ENCODE peak calls at places on chromosomes 12 and 14, in eight cellular contexts. P is vagina, L is GM23338, B is AG04450, U is HCT116, W is IMR-90, I is transverse colon, K is pancreas. A is an unnamed sample.

GRCh38 chr12:104672501-104673265 is 215.9 kb downstream of the CHST11 start:
- DNase-seq in P (no peak), W (no peak), L (no peak), I (no peak), U (no peak), B (no peak), K (peak; percentile 23), A (no peak)

GRCh38 chr14:50475460-50475859 is 56.9 kb downstream of the MAP4K5 start:
- DNase-seq in K (no peak), P (no peak), B (no peak), W (peak; percentile 54), I (no peak), U (no peak), L (no peak), A (no peak)

GRCh38 chr14:33799705-33800269 is 151.1 kb downstream of the EGLN3 start:
- DNase-seq in P (no peak), U (no peak), K (peak; percentile 15), B (no peak), I (no peak), W (no peak), L (no peak), A (no peak)

GRCh38 chr12:101935769-101936741 is 58.7 kb downstream of the DRAM1 start:
- DNase-seq in W (peak; percentile 99), K (no peak), I (peak; percentile 24), B (peak; percentile 93), U (no peak), L (peak; percentile 18), P (no peak), A (peak; percentile 92)

GRCh38 chr12:66409195-66409871 is 107.0 kb downstream of the HELB start:
- DNase-seq in B (peak; percentile 61), W (peak; percentile 80), P (no peak), L (peak; percentile 84), U (peak; percentile 57), I (no peak), K (peak; percentile 16), A (peak; percentile 66)

GRCh38 chr14:59130472-59130871 is 58.0 kb upstream of the DAAM1 start:
- DNase-seq in I (no peak), B (no peak), P (no peak), K (no peak), L (peak; percentile 17), U (no peak), W (no peak), A (no peak)

GRCh38 chr14:56224691-56225681 is 106.8 kb downstream of the PELI2 start:
- DNase-seq in K (peak; percentile 49), I (peak; percentile 76), B (no peak), W (no peak), U (no peak), P (no peak), L (no peak), A (no peak)

GRCh38 chr12:106461730-106462129 is 104.2 kb downstream of the POLR3B start:
- DNase-seq in B (no peak), W (no peak), P (no peak), K (no peak), U (no peak), L (no peak), I (no peak), A (no peak)

GRCh38 chr14:22660654-22661053 is 16.5 kb upstream of the OR6J1 start:
- DNase-seq in K (no peak), I (no peak), P (no peak), B (no peak), L (no peak), W (no peak), U (no peak), A (no peak)

GRCh38 chr12:132554857-132555630 is 55.3 kb downstream of the LRCOL1 start:
- DNase-seq in K (no peak), L (peak; percentile 68), W (no peak), I (no peak), P (no peak), B (no peak), U (no peak), A (no peak)

GRCh38 chr12:132363661-132364347 is 34.4 kb upstream of the GALNT9 start:
- DNase-seq in W (no peak), U (no peak), L (no peak), K (no peak), I (no peak), P (no peak), B (no peak), A (no peak)

GRCh38 chr14:62001988-62002387 is 239.8 kb downstream of the SNAPC1 start:
- DNase-seq in L (no peak), P (no peak), I (no peak), U (no peak), K (no peak), B (no peak), W (no peak), A (no peak)

GRCh38 chr12:125330645-125331341 is 265.6 kb downstream of the AACS start:
- DNase-seq in B (no peak), U (peak; percentile 8), I (peak; percentile 74), P (no peak), W (no peak), K (peak; percentile 63), L (peak; percentile 87), A (peak; percentile 9)

GRCh38 chr14:102155150-102155549 is 15.5 kb downstream of the WDR20 start:
- DNase-seq in I (no peak), L (peak; percentile 28), K (no peak), W (peak; percentile 67), U (no peak), P (no peak), B (no peak), A (peak; percentile 16)

GRCh38 chr12:9851927-9852326 is 17.2 kb downstream of the CLEC2B start:
- DNase-seq in B (no peak), P (no peak), K (no peak), L (no peak), U (no peak), I (no peak), W (no peak), A (no peak)

GRCh38 chr14:101820283-101820798 is 58.8 kb downstream of the PPP2R5C start:
- DNase-seq in P (no peak), W (no peak), L (no peak), I (no peak), B (no peak), U (no peak), K (no peak), A (no peak)

GRCh38 chr14:45680531-45680930 is 427.5 kb upstream of the MIS18BP1 start:
- DNase-seq in W (no peak), P (no peak), I (no peak), U (no peak), K (no peak), L (no peak), B (no peak), A (no peak)

GRCh38 chr12:109160873-109161272 is 44.5 kb downstream of the ACACB start:
- DNase-seq in K (no peak), W (no peak), L (no peak), U (no peak), B (no peak), I (no peak), P (no peak), A (no peak)

GRCh38 chr12:98638009-98638408 is 6.6 kb downstream of the IKBIP start:
- DNase-seq in U (no peak), K (no peak), W (no peak), I (no peak), B (no peak), L (no peak), P (no peak), A (no peak)

GRCh38 chr14:77316872-77317271 is 3.8 kb downstream of the POMT2 start:
- DNase-seq in I (peak; percentile 25), W (no peak), U (no peak), B (no peak), P (no peak), K (no peak), L (no peak), A (no peak)

DNA sequence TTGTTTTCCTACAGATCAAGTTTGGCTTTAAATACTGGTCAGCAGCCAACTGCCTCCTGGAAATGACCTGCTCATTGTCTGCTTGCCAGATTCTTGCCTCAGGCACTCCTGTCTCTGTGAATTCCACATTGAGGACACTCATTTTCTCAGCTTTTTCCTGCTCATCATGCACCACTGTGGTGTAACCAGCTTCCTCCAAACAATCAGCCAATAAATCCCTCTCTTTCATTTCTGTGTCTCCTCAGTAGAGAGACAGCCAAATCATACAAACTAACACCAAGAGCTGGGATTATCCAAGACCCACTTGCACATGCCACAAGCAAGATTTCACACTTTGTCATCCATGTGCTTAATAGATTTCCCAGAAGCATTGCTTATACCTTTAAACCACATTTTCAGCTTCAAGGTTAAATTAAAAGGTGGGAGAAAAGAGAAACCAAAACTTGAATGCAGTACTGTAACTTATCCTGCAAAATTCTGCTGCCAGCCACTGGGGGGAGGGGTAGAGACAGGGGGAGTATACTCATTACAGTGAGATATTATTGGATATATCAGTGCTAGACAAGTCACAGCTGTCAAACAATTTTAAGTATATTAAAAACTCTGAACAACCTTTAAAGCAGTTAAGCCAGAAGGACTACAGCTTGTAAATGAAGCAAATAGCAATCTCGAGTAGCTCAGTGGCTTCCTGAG is 105.0 kb downstream of the PPP2R5E start:
- DNase-seq in B (peak; percentile 73), U (peak; percentile 15), I (peak; percentile 58), L (peak; percentile 36), P (no peak), K (peak; percentile 79), W (peak; percentile 92), A (peak; percentile 88)
- TF ChIP-seq CTCF in B (peak; percentile 26), U (peak; percentile 27), I (no peak), L (peak; percentile 34), P (no peak), K (no peak), W (no peak), A (peak; percentile 35)

GRCh38 chr14:35196571-35196970 is 74.2 kb downstream of the PRORP start:
- DNase-seq in B (no peak), L (no peak), P (no peak), W (no peak), K (no peak), I (no peak), U (no peak), A (no peak)

GRCh38 chr14:35193161-35193560 is 70.8 kb downstream of the PRORP start:
- DNase-seq in L (no peak), B (no peak), U (no peak), K (no peak), P (no peak), I (no peak), W (no peak), A (no peak)

GRCh38 chr14:35201066-35201465 is 78.7 kb downstream of the PRORP start:
- DNase-seq in L (no peak), K (no peak), B (no peak), P (no peak), U (no peak), I (no peak), W (no peak), A (no peak)

GRCh38 chr14:35202195-35202594 is 79.8 kb downstream of the PRORP start:
- DNase-seq in L (no peak), B (no peak), K (no peak), I (no peak), W (no peak), U (no peak), P (no peak), A (no peak)

GRCh38 chr14:35197015-35197414 is 74.7 kb downstream of the PRORP start:
- DNase-seq in W (peak; percentile 77), L (no peak), B (no peak), I (no peak), K (no peak), U (peak; percentile 62), P (no peak), A (peak; percentile 71)
- H3K27ac ChIP-seq in W (no peak overlapping the region), L (no peak overlapping the region), B (no peak overlapping the region), I (no peak overlapping the region), K (no peak overlapping the region), U (no peak overlapping the region), P (no peak overlapping the region), A (peak overlapping the region; percentile 71)

GRCh38 chr14:96393292-96393691 is 1.4 kb downstream of the AK7 start:
- DNase-seq in U (no peak), K (no peak), P (no peak), B (no peak), L (no peak), W (no peak), I (no peak), A (no peak)
- H3K4me3 ChIP-seq in U (no peak overlapping the region), K (no peak overlapping the region), P (no peak overlapping the region), B (no peak overlapping the region), L (peak overlapping the region; percentile 91), W (no peak overlapping the region), I (no peak overlapping the region), A (no peak overlapping the region)

GRCh38 chr14:73381379-73382013 is 76.8 kb downstream of the NUMB start:
- DNase-seq in P (no peak), L (no peak), I (no peak), K (no peak), B (no peak), W (no peak), U (no peak), A (no peak)
- TF ChIP-seq CTCF in P (no peak), L (no peak), I (no peak), K (no peak), B (no peak), W (no peak), U (no peak), A (no peak)